ENCODE peak calls at places on chromosomes 1 and 21, in nine cellular contexts. U, B, E, X, H, K, O, G and P are unnamed samples.
A peak's percentile ranks its signal among the peaks of the same experiment; 100 is the strongest.

GRCh38 chr1:233391338-233391737 is 63.8 kb downstream of the MAP3K21 start:
- DNase-seq in U (peak; percentile 31), B (no peak), E (no peak), X (no peak), H (no peak), K (no peak), O (no peak), G (no peak), P (no peak)

GRCh38 chr1:155591770-155592169 is 18.2 kb upstream of the MSTO1 start:
- DNase-seq in U (peak; percentile 72), B (peak; percentile 87), E (no peak), X (no peak), H (no peak), K (peak; percentile 21), O (no peak), G (no peak), P (no peak)

GRCh38 chr21:21436012-21436545 is 437.9 kb downstream of the NCAM2 start:
- DNase-seq in U (no peak), B (no peak), E (no peak), X (no peak), H (no peak), K (no peak), O (no peak), G (no peak), P (no peak)

GRCh38 chr1:154812911-154813816 is 56.9 kb downstream of the KCNN3 start:
- DNase-seq in U (no peak), B (peak; percentile 20), E (peak; percentile 71), X (peak; percentile 54), H (peak; percentile 42), K (peak; percentile 14), O (no peak), G (peak; percentile 56), P (no peak)

GRCh38 chr21:36591326-36591970 is 107.5 kb upstream of the SIM2 start:
- DNase-seq in U (no peak), B (no peak), E (no peak), X (no peak), H (no peak), K (no peak), O (no peak), G (no peak), P (no peak)

GRCh38 chr1:76083189-76083588 is 8.6 kb downstream of the ST6GALNAC3 start:
- DNase-seq in U (no peak), B (no peak), E (no peak), X (no peak), H (no peak), K (no peak), O (no peak), G (no peak), P (no peak)

GRCh38 chr1:74502432-74502831 is 10.0 kb downstream of the LRRC53 start:
- DNase-seq in U (no peak), B (peak; percentile 85), E (no peak), X (no peak), H (no peak), K (peak; percentile 54), O (no peak), G (no peak), P (no peak)

GRCh38 chr1:55051169-55051568 is 11.8 kb downstream of the PCSK9 start:
- DNase-seq in U (no peak), B (no peak), E (no peak), X (no peak), H (no peak), K (no peak), O (no peak), G (no peak), P (no peak)

GRCh38 chr1:20775700-20776099 is 11.4 kb downstream of the HP1BP3 start:
- DNase-seq in U (no peak), B (no peak), E (no peak), X (no peak), H (no peak), K (no peak), O (no peak), G (no peak), P (no peak)

GRCh38 chr1:50976890-50977574 is 7.0 kb downstream of the CDKN2C start:
- DNase-seq in U (peak; percentile 28), B (peak; percentile 50), E (peak; percentile 45), X (no peak), H (no peak), K (no peak), O (no peak), G (no peak), P (peak; percentile 56)

GRCh38 chr1:12697406-12697805 is 18.5 kb upstream of the AADACL3 start:
- DNase-seq in U (no peak), B (no peak), E (no peak), X (no peak), H (no peak), K (no peak), O (no peak), G (no peak), P (no peak)

GRCh38 chr1:181043025-181043880 is 9.5 kb downstream of the MR1 start:
- DNase-seq in U (peak; percentile 57), B (peak; percentile 32), E (no peak), X (no peak), H (peak; percentile 74), K (no peak), O (no peak), G (no peak), P (no peak)

GRCh38 chr21:27036736-27037301 is 69.9 kb upstream of the ADAMTS5 start:
- DNase-seq in U (no peak), B (no peak), E (no peak), X (no peak), H (no peak), K (no peak), O (no peak), G (no peak), P (no peak)

GRCh38 chr1:153573351-153573750 is 7.7 kb upstream of the S100A2 start:
- DNase-seq in U (no peak), B (no peak), E (no peak), X (no peak), H (no peak), K (no peak), O (no peak), G (no peak), P (no peak)

GRCh38 chr1:204456826-204457361 is 37.7 kb downstream of the PIK3C2B start:
- DNase-seq in U (no peak), B (no peak), E (peak; percentile 58), X (peak; percentile 21), H (no peak), K (no peak), O (no peak), G (peak; percentile 56), P (no peak)

GRCh38 chr1:51673279-51673678 is 56.4 kb downstream of the OSBPL9 start:
- DNase-seq in U (no peak), B (no peak), E (no peak), X (no peak), H (no peak), K (no peak), O (no peak), G (no peak), P (no peak)

GRCh38 chr1:30085814-30086770 is 637.3 kb downstream of the MATN1 start:
- DNase-seq in U (no peak), B (peak; percentile 93), E (no peak), X (peak; percentile 68), H (no peak), K (peak; percentile 89), O (no peak), G (peak; percentile 55), P (peak; percentile 55)

GRCh38 chr1:248918126-248918525 is 12.1 kb downstream of the PGBD2 start:
- DNase-seq in U (no peak), B (no peak), E (no peak), X (no peak), H (no peak), K (no peak), O (no peak), G (no peak), P (no peak)

GRCh38 chr1:22462928-22463327 is 11.3 kb downstream of the ZBTB40 start:
- DNase-seq in U (no peak), B (no peak), E (no peak), X (no peak), H (no peak), K (no peak), O (no peak), G (no peak), P (no peak)

GRCh38 chr1:236530286-236530685 is 6.5 kb downstream of the LGALS8 start:
- DNase-seq in U (no peak), B (no peak), E (no peak), X (no peak), H (no peak), K (no peak), O (no peak), G (no peak), P (no peak)

GRCh38 chr1:48674641-48675040 is 102.0 kb downstream of the BEND5 start:
- DNase-seq in U (no peak), B (no peak), E (no peak), X (no peak), H (no peak), K (no peak), O (no peak), G (no peak), P (no peak)

GRCh38 chr1:66944330-66945274 is 19.8 kb downstream of the MIER1 start:
- DNase-seq in U (peak; percentile 6), B (no peak), E (peak; percentile 37), X (no peak), H (no peak), K (no peak), O (no peak), G (no peak), P (peak; percentile 58)

DNA sequence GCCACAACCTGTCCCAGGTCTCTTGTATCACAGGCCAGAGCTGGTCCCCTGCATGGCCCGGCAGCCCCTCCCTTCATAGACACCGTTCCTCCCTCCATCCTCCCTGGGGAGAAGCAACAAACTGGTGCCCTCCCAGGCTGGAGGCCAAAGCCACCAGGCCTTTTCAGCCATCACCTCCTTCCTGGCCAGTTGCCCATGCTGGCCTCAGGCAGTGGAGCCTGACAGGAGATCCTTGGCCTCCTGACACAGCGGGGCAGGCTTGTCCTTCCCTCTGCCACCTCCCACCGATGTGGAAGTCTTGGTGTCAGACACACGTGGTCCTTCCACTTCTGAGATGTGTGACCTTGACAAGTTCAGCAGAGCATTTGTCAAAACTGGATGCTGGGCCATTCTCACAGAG is 206.0 kb downstream of the HIVEP3 start:
- DNase-seq in U (no peak), B (no peak), E (peak; percentile 66), X (peak; percentile 60), H (no peak), K (no peak), O (no peak), G (peak; percentile 36), P (no peak)
- H3K4me1 ChIP-seq in U (no peaks in the 10 kb centered on the region), B (no peaks in the 10 kb centered on the region), E (no peaks in the 10 kb centered on the region), X (peaks cover 6% of the 10 kb centered on the region), H (peaks cover 9% of the 10 kb centered on the region), K (no peaks in the 10 kb centered on the region), O (no peaks in the 10 kb centered on the region), G (peaks cover 34% of the 10 kb centered on the region), P (no peaks in the 10 kb centered on the region)

GRCh38 chr1:83026745-83027144 is 972.2 kb downstream of the TTLL7 start:
- DNase-seq in U (no peak), B (no peak), E (no peak), X (no peak), H (no peak), K (no peak), O (no peak), G (no peak), P (no peak)
- H3K4me1 ChIP-seq in U (no peaks in the 10 kb centered on the region), B (peaks cover 17% of the 10 kb centered on the region), E (no peaks in the 10 kb centered on the region), X (no peaks in the 10 kb centered on the region), H (no peaks in the 10 kb centered on the region), K (no peaks in the 10 kb centered on the region), O (no peaks in the 10 kb centered on the region), G (peaks cover 18% of the 10 kb centered on the region), P (no peaks in the 10 kb centered on the region)

GRCh38 chr1:182625716-182626504 is 21.7 kb upstream of the RGS16 start:
- DNase-seq in U (no peak), B (no peak), E (no peak), X (no peak), H (no peak), K (no peak), O (no peak), G (no peak), P (no peak)
- H3K4me1 ChIP-seq in U (peaks cover 3% of the 10 kb centered on the region), B (peaks cover 37% of the 10 kb centered on the region), E (no peaks in the 10 kb centered on the region), X (peaks cover 12% of the 10 kb centered on the region), H (peaks cover 2% of the 10 kb centered on the region), K (peaks cover 10% of the 10 kb centered on the region), O (peaks cover 6% of the 10 kb centered on the region), G (peaks cover 68% of the 10 kb centered on the region), P (no peaks in the 10 kb centered on the region)

GRCh38 chr1:160672789-160673695 is 26.2 kb upstream of the SLAMF1 start:
- DNase-seq in U (no peak), B (peak; percentile 12), E (no peak), X (no peak), H (no peak), K (no peak), O (no peak), G (no peak), P (no peak)
- H3K4me1 ChIP-seq in U (peaks cover 2% of the 10 kb centered on the region), B (peaks cover 43% of the 10 kb centered on the region), E (no peaks in the 10 kb centered on the region), X (no peaks in the 10 kb centered on the region), H (peaks cover 3% of the 10 kb centered on the region), K (no peaks in the 10 kb centered on the region), O (peaks cover 3% of the 10 kb centered on the region), G (no peaks in the 10 kb centered on the region), P (no peaks in the 10 kb centered on the region)